ENCODE peak calls at places on chromosome 16, in five cellular contexts. One of them, this sample, is unnamed.

GRCh38 chr16:19555938-19556778 is 655 bp downstream of the VPS35L start:
- DNase-seq in cardiac fibroblast: peak
- DNase-seq in lower lobe of right lung: no peak
- DNase-seq in ascending aorta: no peak
- DNase-seq in brain microvascular endothelial cell: peak
- DNase-seq in this sample: no peak

GRCh38 chr16:1987198-1987597 is 2.6 kb upstream of the SYNGR3 start:
- DNase-seq in cardiac fibroblast: no peak
- DNase-seq in lower lobe of right lung: no peak
- DNase-seq in ascending aorta: no peak
- DNase-seq in brain microvascular endothelial cell: no peak
- DNase-seq in this sample: no peak

GRCh38 chr16:71676236-71676635 is 48.3 kb downstream of the PHLPP2 start:
- DNase-seq in cardiac fibroblast: no peak
- DNase-seq in lower lobe of right lung: no peak
- DNase-seq in ascending aorta: no peak
- DNase-seq in brain microvascular endothelial cell: no peak
- DNase-seq in this sample: no peak

GRCh38 chr16:31072540-31073072 is 1.4 kb downstream of the ZNF668 start:
- DNase-seq in cardiac fibroblast: peak
- DNase-seq in lower lobe of right lung: no peak
- DNase-seq in ascending aorta: no peak
- DNase-seq in brain microvascular endothelial cell: peak
- DNase-seq in this sample: no peak

GRCh38 chr16:56964243-56965148 is 2.7 kb downstream of the CETP start:
- DNase-seq in cardiac fibroblast: peak
- DNase-seq in lower lobe of right lung: peak
- DNase-seq in ascending aorta: peak
- DNase-seq in brain microvascular endothelial cell: peak
- DNase-seq in this sample: peak

GRCh38 chr16:67964477-67965131 is 3.8 kb downstream of the SLC12A4 start:
- DNase-seq in cardiac fibroblast: no peak
- DNase-seq in lower lobe of right lung: no peak
- DNase-seq in ascending aorta: no peak
- DNase-seq in brain microvascular endothelial cell: no peak
- DNase-seq in this sample: no peak

GRCh38 chr16:19175492-19176262 is 7.6 kb downstream of the SYT17 start:
- DNase-seq in cardiac fibroblast: peak
- DNase-seq in lower lobe of right lung: no peak
- DNase-seq in ascending aorta: no peak
- DNase-seq in brain microvascular endothelial cell: no peak
- DNase-seq in this sample: no peak

GRCh38 chr16:14562691-14563491 is 67.2 kb downstream of the PARN start:
- DNase-seq in cardiac fibroblast: peak
- DNase-seq in lower lobe of right lung: no peak
- DNase-seq in ascending aorta: no peak
- DNase-seq in brain microvascular endothelial cell: peak
- DNase-seq in this sample: no peak

GRCh38 chr16:85126731-85127662 is 14.7 kb upstream of the CIBAR2 start:
- DNase-seq in cardiac fibroblast: peak
- DNase-seq in lower lobe of right lung: no peak
- DNase-seq in ascending aorta: no peak
- DNase-seq in brain microvascular endothelial cell: peak
- DNase-seq in this sample: no peak

GRCh38 chr16:70417661-70418060 is 21.2 kb downstream of the ST3GAL2 start:
- DNase-seq in cardiac fibroblast: no peak
- DNase-seq in lower lobe of right lung: no peak
- DNase-seq in ascending aorta: no peak
- DNase-seq in brain microvascular endothelial cell: no peak
- DNase-seq in this sample: no peak

GRCh38 chr16:31052131-31052530 is 18.8 kb downstream of the STX4 start:
- DNase-seq in cardiac fibroblast: peak
- DNase-seq in lower lobe of right lung: no peak
- DNase-seq in ascending aorta: no peak
- DNase-seq in brain microvascular endothelial cell: peak
- DNase-seq in this sample: no peak

GRCh38 chr16:24010440-24011089 is 174.8 kb downstream of the PRKCB start:
- DNase-seq in cardiac fibroblast: peak
- DNase-seq in lower lobe of right lung: peak
- DNase-seq in ascending aorta: no peak
- DNase-seq in brain microvascular endothelial cell: peak
- DNase-seq in this sample: no peak

GRCh38 chr16:28108590-28109247 is 45.2 kb upstream of the GSG1L start:
- DNase-seq in cardiac fibroblast: no peak
- DNase-seq in lower lobe of right lung: no peak
- DNase-seq in ascending aorta: no peak
- DNase-seq in brain microvascular endothelial cell: no peak
- DNase-seq in this sample: peak

GRCh38 chr16:85202631-85203461 is 90.6 kb upstream of the CIBAR2 start:
- DNase-seq in cardiac fibroblast: peak
- DNase-seq in lower lobe of right lung: peak
- DNase-seq in ascending aorta: no peak
- DNase-seq in brain microvascular endothelial cell: no peak
- DNase-seq in this sample: peak

GRCh38 chr16:50547340-50547865 is 793 bp upstream of the NKD1 start:
- DNase-seq in cardiac fibroblast: peak
- DNase-seq in lower lobe of right lung: peak
- DNase-seq in ascending aorta: no peak
- DNase-seq in brain microvascular endothelial cell: no peak
- DNase-seq in this sample: peak

GRCh38 chr16:74107795-74108610 is 188.6 kb upstream of the PSMD7 start:
- DNase-seq in cardiac fibroblast: peak
- DNase-seq in lower lobe of right lung: peak
- DNase-seq in ascending aorta: no peak
- DNase-seq in brain microvascular endothelial cell: peak
- DNase-seq in this sample: peak

GRCh38 chr16:14371778-14372431 is 258.2 kb downstream of the PARN start:
- DNase-seq in cardiac fibroblast: no peak
- DNase-seq in lower lobe of right lung: no peak
- DNase-seq in ascending aorta: no peak
- DNase-seq in brain microvascular endothelial cell: no peak
- DNase-seq in this sample: no peak

GRCh38 chr16:14564323-14564722 is 65.7 kb downstream of the PARN start:
- DNase-seq in cardiac fibroblast: no peak
- DNase-seq in lower lobe of right lung: no peak
- DNase-seq in ascending aorta: no peak
- DNase-seq in brain microvascular endothelial cell: no peak
- DNase-seq in this sample: no peak

GRCh38 chr16:405548-406506 is 4.1 kb downstream of the DECR2 start:
- DNase-seq in cardiac fibroblast: no peak
- DNase-seq in lower lobe of right lung: no peak
- DNase-seq in ascending aorta: no peak
- DNase-seq in brain microvascular endothelial cell: no peak
- DNase-seq in this sample: no peak

GRCh38 chr16:25109643-25110042 is 1.9 kb upstream of the LCMT1 start:
- DNase-seq in cardiac fibroblast: peak
- DNase-seq in lower lobe of right lung: no peak
- DNase-seq in ascending aorta: no peak
- DNase-seq in brain microvascular endothelial cell: peak
- DNase-seq in this sample: no peak

GRCh38 chr16:82219298-82219697 is 49.3 kb upstream of the MPHOSPH6 start:
- DNase-seq in cardiac fibroblast: no peak
- DNase-seq in lower lobe of right lung: no peak
- DNase-seq in ascending aorta: no peak
- DNase-seq in brain microvascular endothelial cell: no peak
- DNase-seq in this sample: no peak

GRCh38 chr16:48609453-48610023 is 442 bp downstream of the N4BP1 start:
- DNase-seq in cardiac fibroblast: peak
- DNase-seq in lower lobe of right lung: peak
- DNase-seq in ascending aorta: no peak
- DNase-seq in brain microvascular endothelial cell: peak
- DNase-seq in this sample: peak

GRCh38 chr16:85048921-85049562 is 21.4 kb downstream of the KIAA0513 start:
- DNase-seq in cardiac fibroblast: no peak
- DNase-seq in lower lobe of right lung: no peak
- DNase-seq in ascending aorta: no peak
- DNase-seq in brain microvascular endothelial cell: no peak
- DNase-seq in this sample: no peak

GRCh38 chr16:51888021-51888420 is 658.9 kb downstream of the TOX3 start:
- DNase-seq in cardiac fibroblast: no peak
- DNase-seq in lower lobe of right lung: no peak
- DNase-seq in ascending aorta: no peak
- DNase-seq in brain microvascular endothelial cell: no peak
- DNase-seq in this sample: no peak

GRCh38 chr16:67228034-67228785 is 1.3 kb downstream of the TMEM208 start:
- DNase-seq in cardiac fibroblast: no peak
- DNase-seq in lower lobe of right lung: no peak
- DNase-seq in ascending aorta: no peak
- DNase-seq in brain microvascular endothelial cell: no peak
- DNase-seq in this sample: no peak

GRCh38 chr16:48231675-48232214 is 12.4 kb upstream of the LONP2 start:
- DNase-seq in cardiac fibroblast: peak
- DNase-seq in lower lobe of right lung: no peak
- DNase-seq in ascending aorta: no peak
- DNase-seq in brain microvascular endothelial cell: peak
- DNase-seq in this sample: no peak

GRCh38 chr16:56382901-56383355 is 42.4 kb downstream of the AMFR start:
- DNase-seq in cardiac fibroblast: peak
- DNase-seq in lower lobe of right lung: no peak
- DNase-seq in ascending aorta: no peak
- DNase-seq in brain microvascular endothelial cell: no peak
- DNase-seq in this sample: no peak

GRCh38 chr16:969508-970378 is 1.0 kb downstream of the LMF1 start:
- DNase-seq in cardiac fibroblast: peak
- DNase-seq in lower lobe of right lung: peak
- DNase-seq in ascending aorta: no peak
- DNase-seq in brain microvascular endothelial cell: no peak
- DNase-seq in this sample: no peak

GRCh38 chr16:8278181-8278580 is 312.1 kb downstream of the TMEM114 start:
- DNase-seq in cardiac fibroblast: no peak
- DNase-seq in lower lobe of right lung: no peak
- DNase-seq in ascending aorta: no peak
- DNase-seq in brain microvascular endothelial cell: no peak
- DNase-seq in this sample: no peak

GRCh38 chr16:3045758-3046505 is 429 bp upstream of the MMP25 start:
- DNase-seq in cardiac fibroblast: no peak
- DNase-seq in lower lobe of right lung: no peak
- DNase-seq in ascending aorta: no peak
- DNase-seq in brain microvascular endothelial cell: no peak
- DNase-seq in this sample: no peak
- H3K4me3 ChIP-seq in cardiac fibroblast: peak
- H3K4me3 ChIP-seq in lower lobe of right lung: peak
- H3K4me3 ChIP-seq in ascending aorta: peak
- H3K4me3 ChIP-seq in brain microvascular endothelial cell: peak
- H3K4me3 ChIP-seq in this sample: peak

GRCh38 chr16:78368121-78369102 is 269.0 kb downstream of the WWOX start:
- DNase-seq in cardiac fibroblast: no peak
- DNase-seq in lower lobe of right lung: no peak
- DNase-seq in ascending aorta: no peak
- DNase-seq in brain microvascular endothelial cell: no peak
- DNase-seq in this sample: no peak

GRCh38 chr16:78363843-78364242 is 264.4 kb downstream of the WWOX start:
- DNase-seq in cardiac fibroblast: no peak
- DNase-seq in lower lobe of right lung: no peak
- DNase-seq in ascending aorta: no peak
- DNase-seq in brain microvascular endothelial cell: no peak
- DNase-seq in this sample: no peak

GRCh38 chr16:78364501-78364900 is 265.0 kb downstream of the WWOX start:
- DNase-seq in cardiac fibroblast: no peak
- DNase-seq in lower lobe of right lung: no peak
- DNase-seq in ascending aorta: no peak
- DNase-seq in brain microvascular endothelial cell: no peak
- DNase-seq in this sample: no peak

GRCh38 chr16:78362736-78363135 is 263.3 kb downstream of the WWOX start:
- DNase-seq in cardiac fibroblast: no peak
- DNase-seq in lower lobe of right lung: no peak
- DNase-seq in ascending aorta: no peak
- DNase-seq in brain microvascular endothelial cell: no peak
- DNase-seq in this sample: no peak

DNA sequence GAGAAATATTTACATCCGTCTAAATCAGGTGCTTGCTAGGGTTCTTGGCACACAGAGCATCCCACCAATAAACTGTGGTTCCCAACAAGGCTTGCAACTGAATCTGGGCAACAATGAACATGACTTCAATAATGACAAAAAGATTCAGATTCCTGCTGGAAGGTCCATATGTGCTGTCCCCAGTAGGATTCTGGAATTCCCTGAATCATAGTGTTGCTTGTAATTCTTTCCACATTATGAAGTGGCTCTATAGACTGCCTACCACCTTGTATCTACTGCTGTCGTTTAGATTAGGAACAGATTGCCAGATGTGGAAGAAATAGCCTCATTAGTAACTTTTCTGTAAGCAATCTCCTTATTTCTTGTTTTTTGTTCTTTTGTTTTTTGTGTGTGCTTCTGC is 265.9 kb downstream of the WWOX start:
- DNase-seq in cardiac fibroblast: no peak
- DNase-seq in lower lobe of right lung: no peak
- DNase-seq in ascending aorta: no peak
- DNase-seq in brain microvascular endothelial cell: no peak
- DNase-seq in this sample: no peak
- H3K4me3 ChIP-seq in cardiac fibroblast: no peak
- H3K4me3 ChIP-seq in lower lobe of right lung: no peak
- H3K4me3 ChIP-seq in ascending aorta: no peak
- H3K4me3 ChIP-seq in brain microvascular endothelial cell: no peak
- H3K4me3 ChIP-seq in this sample: no peak

GRCh38 chr16:83952587-83952939 is 477 bp upstream of the OSGIN1 start:
- DNase-seq in cardiac fibroblast: no peak
- DNase-seq in lower lobe of right lung: no peak
- DNase-seq in ascending aorta: no peak
- DNase-seq in brain microvascular endothelial cell: no peak
- DNase-seq in this sample: no peak
- H3K4me3 ChIP-seq in cardiac fibroblast: no peak
- H3K4me3 ChIP-seq in lower lobe of right lung: peak
- H3K4me3 ChIP-seq in ascending aorta: peak
- H3K4me3 ChIP-seq in brain microvascular endothelial cell: peak
- H3K4me3 ChIP-seq in this sample: peak

GRCh38 chr16:4778050-4778392 is 10.1 kb downstream of the SEPTIN12 start:
- DNase-seq in cardiac fibroblast: no peak
- DNase-seq in lower lobe of right lung: no peak
- DNase-seq in ascending aorta: no peak
- DNase-seq in brain microvascular endothelial cell: no peak
- DNase-seq in this sample: no peak
- H3K4me3 ChIP-seq in cardiac fibroblast: no peak
- H3K4me3 ChIP-seq in lower lobe of right lung: no peak
- H3K4me3 ChIP-seq in ascending aorta: no peak
- H3K4me3 ChIP-seq in brain microvascular endothelial cell: no peak
- H3K4me3 ChIP-seq in this sample: no peak